ENCODE peak calls at places on chromosomes 6 and 20, in ten cellular contexts. D is body of pancreas; Z is CD8-positive, alpha-beta T cell; O is neuronal stem cell; K is naive thymus-derived CD4-positive, alpha-beta T cell; R is PC-3; X is astrocyte; G is CD8-positive, alpha-beta memory T cell; N is cardiac muscle cell; M is psoas muscle. H is an unnamed sample.
A peak's percentile ranks its signal among the peaks of the same experiment; 100 is the strongest.

GRCh38 chr6:89597988-89598387 is 40.6 kb downstream of the LYRM2 start:
- DNase-seq in D (peak; percentile 53), Z (no peak), O (no peak), K (no peak), R (peak; percentile 75), X (peak; percentile 12), G (no peak), N (no peak), M (no peak), H (no peak)

GRCh38 chr6:54267798-54268197 is 40.4 kb upstream of the TINAG start:
- DNase-seq in D (peak; percentile 54), Z (no peak), O (no peak), K (no peak), R (peak; percentile 74), X (peak; percentile 27), G (no peak), N (peak; percentile 73), M (no peak), H (no peak)

GRCh38 chr6:71326611-71327010 is 38.0 kb downstream of the OGFRL1 start:
- DNase-seq in D (no peak), Z (no peak), O (no peak), K (no peak), R (no peak), X (no peak), G (no peak), N (no peak), M (no peak), H (no peak)

GRCh38 chr6:134437376-134437775 is 119.5 kb upstream of the SGK1 start:
- DNase-seq in D (peak; percentile 51), Z (no peak), O (no peak), K (no peak), R (peak; percentile 34), X (peak; percentile 40), G (peak; percentile 46), N (no peak), M (no peak), H (no peak)

GRCh38 chr20:30488941-30489601 is 768.4 kb upstream of the DEFB115 start:
- DNase-seq in D (no peak), Z (no peak), O (no peak), K (no peak), R (no peak), X (no peak), G (no peak), N (peak; percentile 49), M (no peak), H (no peak)

GRCh38 chr6:17768388-17768787 is 61.7 kb upstream of the NUP153 start:
- DNase-seq in D (no peak), Z (no peak), O (peak; percentile 23), K (no peak), R (peak; percentile 29), X (peak; percentile 6), G (no peak), N (peak; percentile 66), M (no peak), H (no peak)

GRCh38 chr6:6230286-6230685 is 90.2 kb downstream of the F13A1 start:
- DNase-seq in D (no peak), Z (no peak), O (no peak), K (no peak), R (no peak), X (no peak), G (no peak), N (peak; percentile 10), M (no peak), H (no peak)

GRCh38 chr6:133705731-133706130 is 183.2 kb upstream of the TCF21 start:
- DNase-seq in D (no peak), Z (no peak), O (no peak), K (no peak), R (peak; percentile 65), X (peak; percentile 75), G (no peak), N (no peak), M (no peak), H (no peak)

GRCh38 chr6:53439556-53439955 is 90.8 kb upstream of the ELOVL5 start:
- DNase-seq in D (no peak), Z (no peak), O (no peak), K (no peak), R (peak; percentile 60), X (peak; percentile 61), G (no peak), N (no peak), M (no peak), H (no peak)

GRCh38 chr20:1500496-1500895 is 9.3 kb upstream of the SIRPB2 start:
- DNase-seq in D (no peak), Z (no peak), O (no peak), K (no peak), R (no peak), X (no peak), G (no peak), N (peak; percentile 43), M (no peak), H (no peak)

GRCh38 chr6:134245041-134245440 is 72.9 kb downstream of the SGK1 start:
- DNase-seq in D (peak; percentile 81), Z (no peak), O (no peak), K (no peak), R (peak; percentile 55), X (peak; percentile 84), G (no peak), N (no peak), M (no peak), H (no peak)

GRCh38 chr20:19713851-19714716 is 44.0 kb upstream of the RIN2 start:
- DNase-seq in D (no peak), Z (no peak), O (no peak), K (no peak), R (no peak), X (no peak), G (no peak), N (peak; percentile 19), M (no peak), H (no peak)
- H3K27ac ChIP-seq in D (no peak overlapping the region), Z (no peak overlapping the region), O (no peak overlapping the region), K (no peak overlapping the region), R (no peak overlapping the region), X (no peak overlapping the region), G (no peak overlapping the region), N (peak overlapping the region; percentile 54), M (no peak overlapping the region), H (no peak overlapping the region)

DNA sequence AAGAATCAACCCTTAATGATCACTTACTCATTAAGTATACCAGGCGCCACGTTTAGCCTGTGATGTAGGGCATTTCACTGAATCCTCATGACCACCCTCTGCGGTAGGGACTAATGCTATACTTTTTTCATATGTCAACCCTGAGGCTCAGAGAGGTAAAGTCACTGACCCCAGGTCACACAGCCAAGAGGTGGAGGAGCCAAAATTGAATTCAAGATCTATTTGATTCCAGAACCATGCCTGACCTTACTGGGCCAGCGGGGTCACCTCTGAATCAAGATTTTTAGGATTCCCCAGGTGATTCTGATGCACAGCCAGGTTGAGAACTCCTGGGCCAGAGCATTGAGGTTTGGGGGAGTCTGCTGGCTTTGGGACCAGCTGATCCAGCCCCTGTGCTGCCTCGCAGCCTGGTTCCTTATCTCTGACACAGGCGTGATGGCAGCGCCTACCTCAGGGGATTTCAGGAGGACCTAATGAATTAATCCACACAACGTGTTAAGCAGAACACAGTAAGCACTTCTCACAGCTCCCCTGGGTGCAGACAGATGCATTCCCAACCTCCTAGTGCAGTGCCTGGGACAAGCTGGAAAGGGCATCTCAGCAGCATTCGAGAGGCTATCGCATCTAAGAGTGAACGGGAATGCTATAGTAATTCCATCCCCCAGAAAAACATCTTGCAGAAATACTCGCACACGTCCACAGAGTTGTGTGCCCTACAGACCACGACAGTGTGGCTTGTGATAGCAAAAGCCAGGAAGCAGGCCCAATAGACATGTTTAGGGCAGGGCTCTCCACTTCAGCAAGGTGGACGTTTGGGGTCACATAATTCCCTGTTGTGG is 101.4 kb upstream of the PTPN1 start:
- DNase-seq in D (no peak), Z (no peak), O (no peak), K (no peak), R (no peak), X (no peak), G (peak; percentile 5), N (no peak), M (no peak), H (no peak)
- H3K27ac ChIP-seq in D (no peak overlapping the region), Z (no peak overlapping the region), O (peak overlapping the region; percentile 31), K (no peak overlapping the region), R (no peak overlapping the region), X (no peak overlapping the region), G (no peak overlapping the region), N (no peak overlapping the region), M (peak overlapping the region; percentile 30), H (no peak overlapping the region)

GRCh38 chr20:23659989-23660837 is 22.5 kb upstream of the CST3 start:
- DNase-seq in D (no peak), Z (no peak), O (no peak), K (no peak), R (no peak), X (no peak), G (no peak), N (no peak), M (no peak), H (no peak)
- H3K27ac ChIP-seq in D (no peak overlapping the region), Z (no peak overlapping the region), O (no peak overlapping the region), K (no peak overlapping the region), R (no peak overlapping the region), X (no peak overlapping the region), G (no peak overlapping the region), N (no peak overlapping the region), M (no peak overlapping the region), H (no peak overlapping the region)

GRCh38 chr6:106730672-106731071 is 101.3 kb downstream of the QRSL1 start:
- DNase-seq in D (peak; percentile 54), Z (no peak), O (no peak), K (no peak), R (no peak), X (no peak), G (no peak), N (no peak), M (no peak), H (no peak)

GRCh38 chr6:106731843-106732160 is 102.4 kb downstream of the QRSL1 start:
- DNase-seq in D (no peak), Z (no peak), O (no peak), K (no peak), R (no peak), X (no peak), G (no peak), N (no peak), M (no peak), H (no peak)

GRCh38 chr6:106730264-106730663 is 100.9 kb downstream of the QRSL1 start:
- DNase-seq in D (no peak), Z (no peak), O (no peak), K (no peak), R (no peak), X (no peak), G (no peak), N (no peak), M (no peak), H (no peak)

GRCh38 chr6:106732541-106732940 is 103.2 kb downstream of the QRSL1 start:
- DNase-seq in D (no peak), Z (no peak), O (no peak), K (no peak), R (no peak), X (no peak), G (no peak), N (no peak), M (no peak), H (no peak)

DNA sequence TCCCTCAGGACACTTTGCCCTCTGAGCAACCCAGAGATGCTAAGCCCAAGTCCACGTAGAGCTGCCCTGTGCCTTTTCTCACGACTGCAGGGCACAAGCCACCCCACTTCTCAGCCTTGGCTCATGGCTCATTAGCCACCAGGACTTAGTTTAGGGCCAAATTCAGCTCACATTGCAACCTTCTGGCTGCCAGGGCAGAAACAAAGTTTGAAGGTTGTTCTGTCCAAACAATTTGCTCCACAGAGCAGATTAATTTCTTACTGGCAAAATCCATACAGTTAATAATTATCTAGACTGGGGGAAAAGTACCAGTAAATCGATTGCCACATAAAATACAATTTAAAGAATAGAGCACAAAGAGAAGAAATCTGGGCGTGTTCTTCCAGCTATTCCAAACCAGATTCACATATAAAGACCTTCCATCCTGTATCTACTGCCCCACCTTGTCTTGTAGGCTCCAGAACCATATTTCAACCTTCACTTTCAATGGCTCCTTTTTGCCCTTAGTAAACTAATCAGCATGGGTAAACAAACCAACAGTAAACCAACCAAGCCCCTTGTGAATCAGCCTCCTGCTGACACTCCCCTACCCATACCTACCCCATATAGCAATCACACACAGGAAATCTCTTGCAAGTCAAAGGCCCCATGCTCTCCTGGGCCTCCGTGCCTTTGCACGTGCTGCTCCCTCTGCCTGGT is 101.9 kb downstream of the QRSL1 start:
- DNase-seq in D (peak; percentile 92), Z (no peak), O (no peak), K (no peak), R (peak; percentile 23), X (no peak), G (no peak), N (no peak), M (no peak), H (no peak)
- H3K27ac ChIP-seq in D (peak overlapping the region; percentile 89), Z (no peak overlapping the region), O (no peak overlapping the region), K (no peak overlapping the region), R (peak overlapping the region; percentile 25), X (no peak overlapping the region), G (no peak overlapping the region), N (no peak overlapping the region), M (no peak overlapping the region), H (no peak overlapping the region)

H was measured in caudate nucleus.